ENCODE peak calls at places on chromosomes 6 and 20, in five cellular contexts. One of them, this sample, is unnamed.

GRCh38 chr6:97947841-97948240 is 664.8 kb upstream of the MMS22L start:
- DNase-seq in GM23338: no peak
- DNase-seq in HepG2: peak; percentile 1
- DNase-seq in GM23248: peak; percentile 24
- DNase-seq in H1: no peak
- DNase-seq in this sample: peak; percentile 74

GRCh38 chr6:33305052-33305451 is 6.3 kb upstream of the RGL2 start:
- DNase-seq in GM23338: no peak
- DNase-seq in HepG2: no peak
- DNase-seq in GM23248: no peak
- DNase-seq in H1: no peak
- DNase-seq in this sample: no peak

GRCh38 chr20:50283922-50284810 is 93.5 kb downstream of the CEBPB start:
- DNase-seq in GM23338: no peak
- DNase-seq in HepG2: peak; percentile 58
- DNase-seq in GM23248: peak; percentile 86
- DNase-seq in H1: no peak
- DNase-seq in this sample: peak; percentile 47

GRCh38 chr6:31717499-31718222 is 2.5 kb downstream of the LY6G6D start:
- DNase-seq in GM23338: peak; percentile 83
- DNase-seq in HepG2: peak; percentile 74
- DNase-seq in GM23248: no peak
- DNase-seq in H1: no peak
- DNase-seq in this sample: peak; percentile 26

GRCh38 chr20:61487346-61488022 is 235.4 kb downstream of the CDH4 start:
- DNase-seq in GM23338: no peak
- DNase-seq in HepG2: no peak
- DNase-seq in GM23248: no peak
- DNase-seq in H1: no peak
- DNase-seq in this sample: no peak

GRCh38 chr6:41488064-41488391 is 58.2 kb upstream of the FOXP4 start:
- DNase-seq in GM23338: no peak
- DNase-seq in HepG2: no peak
- DNase-seq in GM23248: no peak
- DNase-seq in H1: no peak
- DNase-seq in this sample: no peak

GRCh38 chr6:116210750-116211425 is 43.0 kb downstream of the TSPYL4 start:
- DNase-seq in GM23338: no peak
- DNase-seq in HepG2: no peak
- DNase-seq in GM23248: peak; percentile 78
- DNase-seq in H1: no peak
- DNase-seq in this sample: no peak

GRCh38 chr6:162014069-162014811 is 713.3 kb downstream of the PRKN start:
- DNase-seq in GM23338: no peak
- DNase-seq in HepG2: no peak
- DNase-seq in GM23248: no peak
- DNase-seq in H1: no peak
- DNase-seq in this sample: no peak

GRCh38 chr20:8073024-8073832 is 53.7 kb upstream of the TMX4 start:
- DNase-seq in GM23338: peak; percentile 41
- DNase-seq in HepG2: peak; percentile 29
- DNase-seq in GM23248: peak; percentile 74
- DNase-seq in H1: peak; percentile 19
- DNase-seq in this sample: peak; percentile 63

GRCh38 chr6:135128268-135128914 is 52.7 kb upstream of the MYB start:
- DNase-seq in GM23338: no peak
- DNase-seq in HepG2: no peak
- DNase-seq in GM23248: no peak
- DNase-seq in H1: no peak
- DNase-seq in this sample: no peak

GRCh38 chr20:25221592-25222460 is 26.1 kb upstream of the PYGB start:
- DNase-seq in GM23338: no peak
- DNase-seq in HepG2: no peak
- DNase-seq in GM23248: no peak
- DNase-seq in H1: no peak
- DNase-seq in this sample: no peak

GRCh38 chr6:112372213-112372806 is 25.2 kb downstream of the RFPL4B start:
- DNase-seq in GM23338: peak; percentile 20
- DNase-seq in HepG2: no peak
- DNase-seq in GM23248: peak; percentile 66
- DNase-seq in H1: no peak
- DNase-seq in this sample: no peak

GRCh38 chr6:150119256-150119655 is 23.6 kb upstream of the PPP1R14C start:
- DNase-seq in GM23338: no peak
- DNase-seq in HepG2: no peak
- DNase-seq in GM23248: peak; percentile 22
- DNase-seq in H1: no peak
- DNase-seq in this sample: no peak

GRCh38 chr6:111038534-111039252 is 48.6 kb upstream of the SLC16A10 start:
- DNase-seq in GM23338: no peak
- DNase-seq in HepG2: no peak
- DNase-seq in GM23248: no peak
- DNase-seq in H1: no peak
- DNase-seq in this sample: no peak

GRCh38 chr20:42218566-42218965 is 600.4 kb upstream of the CHD6 start:
- DNase-seq in GM23338: no peak
- DNase-seq in HepG2: no peak
- DNase-seq in GM23248: no peak
- DNase-seq in H1: no peak
- DNase-seq in this sample: no peak

GRCh38 chr6:167129159-167129558 is 6.3 kb downstream of the CCR6 start:
- DNase-seq in GM23338: no peak
- DNase-seq in HepG2: no peak
- DNase-seq in GM23248: no peak
- DNase-seq in H1: no peak
- DNase-seq in this sample: no peak

GRCh38 chr20:32563311-32564272 is 21.5 kb downstream of the NOL4L start:
- DNase-seq in GM23338: no peak
- DNase-seq in HepG2: no peak
- DNase-seq in GM23248: no peak
- DNase-seq in H1: no peak
- DNase-seq in this sample: no peak

GRCh38 chr20:43942661-43943285 is 28.1 kb downstream of the TOX2 start:
- DNase-seq in GM23338: no peak
- DNase-seq in HepG2: no peak
- DNase-seq in GM23248: peak; percentile 88
- DNase-seq in H1: no peak
- DNase-seq in this sample: no peak

DNA sequence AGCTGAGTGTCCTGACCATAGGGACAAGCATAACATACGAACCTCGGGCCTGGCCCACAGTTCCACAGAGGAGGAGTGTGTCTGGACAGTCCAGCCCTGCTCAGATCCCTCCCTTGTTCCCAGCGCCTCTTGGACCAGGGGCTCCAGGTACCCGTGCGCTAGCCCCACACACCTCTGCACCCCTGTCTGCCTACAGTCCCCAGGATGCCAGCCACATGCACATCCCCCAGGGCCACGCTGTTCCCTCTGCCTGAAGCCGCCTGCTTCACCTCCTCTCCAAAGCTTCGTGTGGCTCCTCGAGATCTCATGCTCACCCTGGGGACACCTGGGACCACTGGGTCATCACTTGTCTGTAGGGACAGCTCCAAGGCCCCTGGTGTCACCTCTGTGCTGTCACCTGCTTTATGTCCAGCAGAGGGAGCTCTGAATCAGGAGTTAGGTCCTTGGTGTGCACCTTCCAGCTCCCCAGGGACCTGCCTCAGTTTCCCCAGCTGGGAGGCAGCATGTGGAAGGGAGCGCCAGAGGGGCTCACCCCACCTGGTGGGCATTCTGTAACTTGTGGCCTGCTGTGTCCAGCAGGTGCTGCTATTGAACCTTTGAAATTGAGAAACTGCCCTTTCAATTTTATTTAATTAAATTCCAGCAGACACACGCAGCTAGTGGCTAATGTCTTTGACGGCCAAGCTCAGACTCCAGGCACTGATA is 7.3 kb upstream of the YTHDF1 start:
- DNase-seq in GM23338: peak; percentile 80
- DNase-seq in HepG2: peak; percentile 73
- DNase-seq in GM23248: peak; percentile 51
- DNase-seq in H1: no peak
- DNase-seq in this sample: peak; percentile 72
- TF ChIP-seq EZH2 in GM23338: no peak
- TF ChIP-seq EZH2 in HepG2: peak; percentile 41
- TF ChIP-seq EZH2 in GM23248: no peak
- TF ChIP-seq EZH2 in H1: no peak
- TF ChIP-seq EZH2 in this sample: no peak

GRCh38 chr6:158813032-158813431 is 6.1 kb downstream of the EZR start:
- DNase-seq in GM23338: no peak
- DNase-seq in HepG2: no peak
- DNase-seq in GM23248: no peak
- DNase-seq in H1: no peak
- DNase-seq in this sample: no peak
- H3K4me3 ChIP-seq in GM23338: no peak overlapping the region
- H3K4me3 ChIP-seq in HepG2: no peak overlapping the region
- H3K4me3 ChIP-seq in GM23248: no peak overlapping the region
- H3K4me3 ChIP-seq in H1: no peak overlapping the region
- H3K4me3 ChIP-seq in this sample: no peak overlapping the region

GRCh38 chr6:46734867-46735719 is at the start of gene PLA2G7:
- DNase-seq in GM23338: peak; percentile 78
- DNase-seq in HepG2: no peak
- DNase-seq in GM23248: peak; percentile 40
- DNase-seq in H1: no peak
- DNase-seq in this sample: peak; percentile 32
- TF ChIP-seq EZH2 in GM23338: no peak
- TF ChIP-seq EZH2 in HepG2: peak; percentile 94
- TF ChIP-seq EZH2 in GM23248: peak; percentile 55
- TF ChIP-seq EZH2 in H1: peak; percentile 42
- TF ChIP-seq EZH2 in this sample: peak; percentile 56

GRCh38 chr6:138161118-138161433 is 663 bp upstream of the ARFGEF3 start:
- DNase-seq in GM23338: peak; percentile 51
- DNase-seq in HepG2: no peak
- DNase-seq in GM23248: no peak
- DNase-seq in H1: no peak
- DNase-seq in this sample: no peak
- H3K4me3 ChIP-seq in GM23338: peak overlapping the region; percentile 90
- H3K4me3 ChIP-seq in HepG2: peak overlapping the region; percentile 89
- H3K4me3 ChIP-seq in GM23248: peak overlapping the region; percentile 68
- H3K4me3 ChIP-seq in H1: peak overlapping the region; percentile 90
- H3K4me3 ChIP-seq in this sample: peak overlapping the region; percentile 60

DNA sequence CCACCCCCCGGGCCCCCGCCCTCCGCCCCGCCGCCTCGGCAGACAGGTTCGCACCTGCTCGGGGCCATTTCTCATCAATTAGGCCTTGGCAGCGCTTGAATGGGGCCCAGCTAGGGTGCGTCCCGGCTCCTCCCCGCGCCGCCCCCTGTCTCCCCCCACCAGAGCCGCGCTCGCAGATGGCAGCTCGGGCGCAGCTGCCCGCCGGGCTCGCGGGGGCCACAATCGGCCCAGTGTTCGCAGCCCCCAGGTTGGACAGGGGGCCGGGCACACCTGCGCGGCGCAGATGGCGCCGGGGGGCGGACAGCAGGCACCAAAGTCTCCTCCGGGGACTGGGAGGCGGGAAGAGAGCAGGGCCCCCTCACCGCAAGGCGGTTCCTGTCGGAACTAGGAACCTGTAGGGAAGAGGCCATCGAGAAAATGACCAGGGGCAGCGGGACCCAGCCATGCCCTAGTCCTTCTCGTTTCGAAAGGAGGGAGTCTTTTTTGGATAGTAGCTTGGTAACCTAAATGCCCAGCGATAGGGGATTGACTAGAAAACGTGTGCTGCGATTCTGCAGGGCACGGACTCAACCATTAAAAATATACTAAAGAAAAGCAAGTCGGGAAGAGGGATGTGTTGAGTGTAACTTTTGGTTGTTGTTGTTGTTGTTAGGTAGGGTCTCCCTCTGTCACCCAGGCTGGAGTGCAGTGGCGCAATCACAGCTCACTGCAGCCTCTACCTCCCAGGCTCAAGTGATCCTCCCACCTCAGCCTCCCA is 83.1 kb upstream of the EYA2 start:
- DNase-seq in GM23338: peak; percentile 48
- DNase-seq in HepG2: no peak
- DNase-seq in GM23248: no peak
- DNase-seq in H1: no peak
- DNase-seq in this sample: no peak
- TF ChIP-seq EZH2 in GM23338: no peak
- TF ChIP-seq EZH2 in HepG2: no peak
- TF ChIP-seq EZH2 in GM23248: peak; percentile 86
- TF ChIP-seq EZH2 in H1: no peak
- TF ChIP-seq EZH2 in this sample: no peak

GRCh38 chr6:106519460-106520394 is 109.6 kb downstream of the RTN4IP1 start:
- DNase-seq in GM23338: no peak
- DNase-seq in HepG2: no peak
- DNase-seq in GM23248: peak; percentile 98
- DNase-seq in H1: no peak
- DNase-seq in this sample: peak; percentile 34
- H3K4me3 ChIP-seq in GM23338: no peak overlapping the region
- H3K4me3 ChIP-seq in HepG2: no peak overlapping the region
- H3K4me3 ChIP-seq in GM23248: peak overlapping the region; percentile 64
- H3K4me3 ChIP-seq in H1: no peak overlapping the region
- H3K4me3 ChIP-seq in this sample: no peak overlapping the region

This sample was measured in hepatocyte.